ENCODE peak calls at places on chromosomes 4 and X, in four cellular contexts. One of them, this sample, is unnamed.

GRCh38 chr4:4519296-4519898 is 22.5 kb downstream of the STX18 start:
- DNase-seq in A549: peak; percentile 14
- DNase-seq in right atrium auricular region: no peak
- DNase-seq in mucosa of descending colon: no peak
- DNase-seq in this sample: no peak

GRCh38 chr4:15779336-15779735 is 1.2 kb downstream of the CD38 start:
- DNase-seq in mucosa of descending colon: no peak
- DNase-seq in A549: peak; percentile 75
- DNase-seq in right atrium auricular region: peak; percentile 89
- DNase-seq in this sample: no peak

GRCh38 chr4:8071741-8072140 is 86.9 kb downstream of the ABLIM2 start:
- DNase-seq in right atrium auricular region: no peak
- DNase-seq in mucosa of descending colon: peak; percentile 8
- DNase-seq in A549: no peak
- DNase-seq in this sample: peak; percentile 67

GRCh38 chrX:106168107-106168506 is at the start of gene PWWP3B:
- DNase-seq in mucosa of descending colon: peak; percentile 26
- DNase-seq in A549: peak; percentile 6
- DNase-seq in right atrium auricular region: no peak
- DNase-seq in this sample: no peak

GRCh38 chrX:139881130-139881529 is 51.7 kb downstream of the ATP11C start:
- DNase-seq in right atrium auricular region: no peak
- DNase-seq in mucosa of descending colon: no peak
- DNase-seq in A549: no peak
- DNase-seq in this sample: no peak

GRCh38 chr4:82811838-82812672 is 13.5 kb upstream of the SCD5 start:
- DNase-seq in right atrium auricular region: no peak
- DNase-seq in mucosa of descending colon: no peak
- DNase-seq in A549: no peak
- DNase-seq in this sample: no peak

GRCh38 chr4:168739851-168740250 is 243.0 kb downstream of the PALLD start:
- DNase-seq in right atrium auricular region: no peak
- DNase-seq in mucosa of descending colon: no peak
- DNase-seq in A549: no peak
- DNase-seq in this sample: no peak

GRCh38 chrX:45850775-45851433 is 650.2 kb upstream of the DIPK2B start:
- DNase-seq in right atrium auricular region: no peak
- DNase-seq in mucosa of descending colon: peak; percentile 42
- DNase-seq in A549: peak; percentile 52
- DNase-seq in this sample: no peak

GRCh38 chrX:54045563-54046228 is 1.4 kb upstream of the PHF8 start:
- DNase-seq in right atrium auricular region: no peak
- DNase-seq in mucosa of descending colon: no peak
- DNase-seq in A549: peak; percentile 61
- DNase-seq in this sample: no peak

GRCh38 chr4:157225096-157225495 is 4.6 kb downstream of the GRIA2 start:
- DNase-seq in A549: no peak
- DNase-seq in right atrium auricular region: no peak
- DNase-seq in mucosa of descending colon: no peak
- DNase-seq in this sample: no peak

GRCh38 chr4:24680746-24681145 is 96.4 kb upstream of the DHX15 start:
- DNase-seq in A549: no peak
- DNase-seq in right atrium auricular region: no peak
- DNase-seq in mucosa of descending colon: no peak
- DNase-seq in this sample: no peak

GRCh38 chrX:153766098-153766817 is 2.2 kb downstream of the PLXNB3 start:
- DNase-seq in right atrium auricular region: no peak
- DNase-seq in A549: peak; percentile 30
- DNase-seq in mucosa of descending colon: peak; percentile 30
- DNase-seq in this sample: peak; percentile 68

GRCh38 chr4:63556332-63556731 is 852.9 kb downstream of the TECRL start:
- DNase-seq in A549: peak; percentile 1
- DNase-seq in right atrium auricular region: no peak
- DNase-seq in mucosa of descending colon: no peak
- DNase-seq in this sample: no peak

GRCh38 chr4:74174941-74175340 is 17.0 kb downstream of the MTHFD2L start:
- DNase-seq in right atrium auricular region: no peak
- DNase-seq in mucosa of descending colon: no peak
- DNase-seq in A549: no peak
- DNase-seq in this sample: no peak

GRCh38 chr4:5524900-5525299 is 183.5 kb downstream of the EVC2 start:
- DNase-seq in right atrium auricular region: no peak
- DNase-seq in mucosa of descending colon: no peak
- DNase-seq in A549: no peak
- DNase-seq in this sample: no peak

GRCh38 chrX:39309721-39310152 is 508.5 kb downstream of the MID1IP1 start:
- DNase-seq in mucosa of descending colon: no peak
- DNase-seq in right atrium auricular region: no peak
- DNase-seq in A549: peak; percentile 1
- DNase-seq in this sample: no peak

GRCh38 chr4:182578402-182578801 is 335.2 kb downstream of the TENM3 start:
- DNase-seq in A549: peak; percentile 12
- DNase-seq in right atrium auricular region: no peak
- DNase-seq in mucosa of descending colon: no peak
- DNase-seq in this sample: no peak

GRCh38 chrX:152635941-152636340 is 1.8 kb upstream of the GABRQ start:
- DNase-seq in A549: peak; percentile 65
- DNase-seq in right atrium auricular region: no peak
- DNase-seq in mucosa of descending colon: no peak
- DNase-seq in this sample: no peak

GRCh38 chrX:104270916-104271512 is 16.3 kb upstream of the ESX1 start:
- DNase-seq in right atrium auricular region: no peak
- DNase-seq in mucosa of descending colon: no peak
- DNase-seq in A549: peak; percentile 58
- DNase-seq in this sample: no peak

GRCh38 chr4:118335316-118335715 is 17.5 kb downstream of the PRSS12 start:
- DNase-seq in right atrium auricular region: no peak
- DNase-seq in A549: no peak
- DNase-seq in mucosa of descending colon: no peak
- DNase-seq in this sample: no peak

GRCh38 chr4:1473718-1474117 is 67.5 kb upstream of the NKX1-1 start:
- DNase-seq in A549: no peak
- DNase-seq in right atrium auricular region: no peak
- DNase-seq in mucosa of descending colon: no peak
- DNase-seq in this sample: peak; percentile 47

GRCh38 chr4:8773124-8773931 is 98.3 kb downstream of the HMX1 start:
- DNase-seq in right atrium auricular region: no peak
- DNase-seq in A549: no peak
- DNase-seq in mucosa of descending colon: peak; percentile 9
- DNase-seq in this sample: peak; percentile 54

GRCh38 chrX:40683245-40683644 is 35.9 kb upstream of the CXorf38 start:
- DNase-seq in mucosa of descending colon: no peak
- DNase-seq in right atrium auricular region: no peak
- DNase-seq in A549: no peak
- DNase-seq in this sample: no peak

DNA sequence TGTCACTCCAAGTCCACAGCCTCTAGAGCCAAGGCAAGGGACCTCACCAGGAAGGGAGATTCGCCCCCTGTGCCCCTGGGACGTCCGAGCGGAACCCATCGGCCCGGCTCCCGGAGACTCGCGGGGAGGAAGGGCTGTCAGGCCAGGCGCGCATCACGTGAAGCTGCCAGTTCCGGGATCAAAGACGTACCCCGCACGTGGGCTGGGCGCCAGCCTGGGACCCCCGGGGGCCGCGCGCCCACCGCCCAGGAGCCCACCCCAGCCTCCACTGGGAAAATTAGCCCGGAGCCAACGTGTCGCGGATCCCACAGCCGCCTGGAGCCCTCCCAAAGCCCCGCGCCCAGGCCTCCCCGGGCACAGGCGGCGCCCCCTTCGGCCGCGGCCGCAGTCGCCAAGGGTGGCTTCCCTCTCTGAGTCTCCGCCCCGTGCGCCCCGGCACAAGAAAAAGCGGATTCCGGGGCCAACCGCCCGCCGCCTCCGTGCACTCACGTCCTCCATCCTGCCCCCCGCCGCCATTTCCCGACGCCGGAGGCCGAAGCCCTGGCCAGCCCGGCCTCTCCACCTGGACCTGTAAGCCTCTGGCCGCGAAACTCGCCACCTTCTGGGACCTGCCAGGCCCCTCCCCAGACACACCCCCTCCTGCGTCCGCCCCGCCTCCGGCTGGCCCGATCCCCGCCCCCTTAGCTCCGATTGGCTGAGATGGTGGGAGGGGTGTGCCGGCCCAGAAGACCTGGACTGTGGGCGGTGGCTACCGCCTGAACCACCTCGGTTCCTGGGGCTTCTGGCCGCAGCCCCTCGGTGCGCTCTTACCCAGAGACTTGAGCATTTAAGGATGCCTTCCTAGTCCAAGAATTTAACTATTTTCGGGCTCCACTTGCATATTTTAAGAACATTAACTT is at the start of gene TMEM192:
- DNase-seq in A549: peak; percentile 90
- DNase-seq in mucosa of descending colon: peak; percentile 98
- DNase-seq in right atrium auricular region: peak; percentile 91
- DNase-seq in this sample: peak; percentile 98
- TF ChIP-seq CTCF in A549: no peak
- TF ChIP-seq CTCF in mucosa of descending colon: peak; percentile 13
- TF ChIP-seq CTCF in right atrium auricular region: peak; percentile 40
- TF ChIP-seq CTCF in this sample: peak; percentile 5

DNA sequence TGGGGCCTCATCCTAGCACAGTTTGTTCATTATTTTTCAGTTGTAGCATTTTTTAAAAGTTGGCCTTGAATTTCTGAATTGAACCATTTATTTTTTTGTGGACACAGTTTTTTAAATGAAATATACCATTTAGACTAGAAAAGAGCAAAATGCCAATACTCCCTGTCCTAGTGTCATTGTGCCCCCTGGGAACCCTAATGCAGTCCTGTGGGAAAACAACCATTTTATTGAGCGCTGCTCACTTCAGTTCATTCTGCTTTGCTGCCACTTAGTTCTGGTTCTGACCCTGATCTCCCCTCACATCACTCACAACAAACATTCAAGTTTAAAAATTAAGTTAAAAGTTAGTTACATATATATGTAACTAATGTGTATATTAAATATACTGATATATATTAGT is 5.4 kb downstream of the NFKB1 start:
- DNase-seq in right atrium auricular region: no peak
- DNase-seq in A549: no peak
- DNase-seq in mucosa of descending colon: no peak
- DNase-seq in this sample: no peak
- H3K4me1 ChIP-seq in right atrium auricular region: peaks cover 47% of the 10 kb centered on the region
- H3K4me1 ChIP-seq in A549: peaks cover 26% of the 10 kb centered on the region
- H3K4me1 ChIP-seq in mucosa of descending colon: peaks cover 20% of the 10 kb centered on the region
- H3K4me1 ChIP-seq in this sample: peaks cover 9% of the 10 kb centered on the region

GRCh38 chr4:2757426-2757825 is 1.3 kb upstream of the TNIP2 start:
- DNase-seq in right atrium auricular region: no peak
- DNase-seq in A549: no peak
- DNase-seq in mucosa of descending colon: no peak
- DNase-seq in this sample: no peak

GRCh38 chr4:2753444-2753843 is 2.7 kb downstream of the TNIP2 start:
- DNase-seq in mucosa of descending colon: no peak
- DNase-seq in A549: no peak
- DNase-seq in right atrium auricular region: no peak
- DNase-seq in this sample: no peak

GRCh38 chr4:2755821-2756690 is at the start of gene TNIP2:
- DNase-seq in A549: peak; percentile 64
- DNase-seq in right atrium auricular region: peak; percentile 91
- DNase-seq in mucosa of descending colon: peak; percentile 90
- DNase-seq in this sample: peak; percentile 95

GRCh38 chr4:2754848-2755820 is 1.0 kb downstream of the TNIP2 start:
- DNase-seq in A549: no peak
- DNase-seq in mucosa of descending colon: no peak
- DNase-seq in right atrium auricular region: no peak
- DNase-seq in this sample: no peak

DNA sequence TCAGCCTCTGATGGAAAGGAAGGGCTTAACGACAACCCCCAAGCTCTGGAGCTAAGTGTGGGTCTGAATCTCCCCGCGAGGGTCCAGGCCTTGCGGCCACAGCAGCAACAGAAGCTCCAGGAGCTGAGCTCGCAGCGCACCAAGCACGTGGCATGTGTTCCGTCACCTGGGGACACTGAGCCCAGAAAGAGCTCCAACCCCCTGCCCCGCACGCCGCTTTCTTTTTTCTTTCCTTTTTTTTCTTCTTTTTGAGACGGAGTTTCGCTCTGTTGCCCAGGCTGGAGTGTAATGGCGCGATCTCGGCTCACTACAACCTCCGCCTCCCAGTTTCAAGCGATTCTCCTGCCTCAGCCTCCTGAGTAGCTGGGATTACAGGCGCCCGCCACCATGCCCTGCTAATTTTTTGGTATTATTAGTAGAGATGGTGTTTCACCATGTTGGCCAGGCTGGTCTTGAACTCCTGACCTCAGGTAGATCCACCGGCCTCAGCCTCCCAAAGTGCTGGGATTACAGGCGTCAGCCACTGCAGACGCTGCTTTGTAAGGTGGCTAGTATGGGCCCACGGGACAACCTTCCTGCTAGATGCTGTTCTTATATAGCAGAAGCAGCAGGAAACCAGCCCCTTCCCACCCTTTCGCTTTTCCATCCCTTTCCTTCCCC is 685 bp upstream of the TNIP2 start:
- DNase-seq in right atrium auricular region: no peak
- DNase-seq in A549: no peak
- DNase-seq in mucosa of descending colon: no peak
- DNase-seq in this sample: no peak
- H3K4me3 ChIP-seq in right atrium auricular region: peak overlapping the region; percentile 31
- H3K4me3 ChIP-seq in A549: peak overlapping the region; percentile 72
- H3K4me3 ChIP-seq in mucosa of descending colon: no peak overlapping the region
- H3K4me3 ChIP-seq in this sample: peak overlapping the region; percentile 56

DNA sequence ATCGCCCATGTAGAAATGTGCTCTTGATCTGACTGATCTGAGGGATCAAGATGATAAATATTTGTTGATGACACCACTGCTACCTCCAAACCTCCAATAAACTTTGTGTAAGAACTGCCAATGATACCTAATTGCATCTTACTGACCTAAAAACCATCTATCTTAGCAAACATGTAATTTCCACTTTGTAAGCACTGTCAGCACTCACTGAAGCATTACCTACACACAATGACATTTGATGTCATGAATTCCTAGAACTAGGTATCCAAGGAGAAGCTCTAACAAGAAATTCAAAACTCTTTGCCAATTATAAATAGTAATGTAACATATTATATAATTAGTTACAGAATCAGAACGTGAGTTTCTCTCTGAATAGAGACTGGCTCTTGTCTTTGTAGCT is 232.6 kb upstream of the NEIL3 start:
- DNase-seq in A549: no peak
- DNase-seq in right atrium auricular region: no peak
- DNase-seq in mucosa of descending colon: no peak
- DNase-seq in this sample: no peak
- TF ChIP-seq CTCF in A549: no peak
- TF ChIP-seq CTCF in right atrium auricular region: no peak
- TF ChIP-seq CTCF in mucosa of descending colon: no peak
- TF ChIP-seq CTCF in this sample: no peak

GRCh38 chr4:151169223-151169622 is 69.8 kb downstream of the RPS3A start:
- DNase-seq in right atrium auricular region: peak; percentile 79
- DNase-seq in mucosa of descending colon: no peak
- DNase-seq in A549: no peak
- DNase-seq in this sample: peak; percentile 79

GRCh38 chr4:151167561-151167960 is 68.1 kb downstream of the RPS3A start:
- DNase-seq in right atrium auricular region: no peak
- DNase-seq in mucosa of descending colon: no peak
- DNase-seq in A549: no peak
- DNase-seq in this sample: no peak

GRCh38 chr4:151163855-151164254 is 64.4 kb downstream of the RPS3A start:
- DNase-seq in mucosa of descending colon: no peak
- DNase-seq in right atrium auricular region: no peak
- DNase-seq in A549: no peak
- DNase-seq in this sample: no peak

GRCh38 chr4:151165205-151166000 is 66.0 kb downstream of the RPS3A start:
- DNase-seq in A549: no peak
- DNase-seq in mucosa of descending colon: no peak
- DNase-seq in right atrium auricular region: no peak
- DNase-seq in this sample: no peak

GRCh38 chr4:151166662-151167061 is 67.2 kb downstream of the RPS3A start:
- DNase-seq in A549: no peak
- DNase-seq in mucosa of descending colon: no peak
- DNase-seq in right atrium auricular region: no peak
- DNase-seq in this sample: no peak
- H3K4me1 ChIP-seq in A549: peaks cover 10% of the 10 kb centered on the region
- H3K4me1 ChIP-seq in mucosa of descending colon: no peaks in the 10 kb centered on the region
- H3K4me1 ChIP-seq in right atrium auricular region: peaks cover 31% of the 10 kb centered on the region
- H3K4me1 ChIP-seq in this sample: peaks cover 8% of the 10 kb centered on the region